ENCODE peak calls at places on chromosomes 13 and 19, in seven cellular contexts. One of them, this sample, is unnamed.

GRCh38 chr19:8335343-8336071 is 7.6 kb downstream of the KANK3 start:
- DNase-seq in A673: no peak
- DNase-seq in spleen: peak
- DNase-seq in dorsolateral prefrontal cortex: no peak
- DNase-seq in kidney: no peak
- DNase-seq in Panc1: no peak
- DNase-seq in PC-9: peak
- DNase-seq in this sample: no peak

GRCh38 chr19:49339364-49340068 is 4.3 kb downstream of the CD37 start:
- DNase-seq in A673: peak
- DNase-seq in spleen: peak
- DNase-seq in dorsolateral prefrontal cortex: peak
- DNase-seq in kidney: peak
- DNase-seq in Panc1: no peak
- DNase-seq in PC-9: peak
- DNase-seq in this sample: peak

GRCh38 chr13:102856603-102857002 is 10.8 kb downstream of the ERCC5 start:
- DNase-seq in A673: no peak
- DNase-seq in spleen: no peak
- DNase-seq in dorsolateral prefrontal cortex: no peak
- DNase-seq in kidney: no peak
- DNase-seq in Panc1: no peak
- DNase-seq in PC-9: no peak
- DNase-seq in this sample: no peak

GRCh38 chr13:114248011-114248410 is 13.3 kb downstream of the CDC16 start:
- DNase-seq in A673: no peak
- DNase-seq in spleen: no peak
- DNase-seq in dorsolateral prefrontal cortex: no peak
- DNase-seq in kidney: no peak
- DNase-seq in Panc1: no peak
- DNase-seq in PC-9: no peak
- DNase-seq in this sample: no peak

GRCh38 chr13:32415019-32415418 is 12.9 kb downstream of the N4BP2L1 start:
- DNase-seq in A673: peak
- DNase-seq in spleen: no peak
- DNase-seq in dorsolateral prefrontal cortex: no peak
- DNase-seq in kidney: no peak
- DNase-seq in Panc1: no peak
- DNase-seq in PC-9: no peak
- DNase-seq in this sample: no peak

GRCh38 chr13:37640499-37640898 is 41.9 kb upstream of the POSTN start:
- DNase-seq in A673: peak
- DNase-seq in spleen: no peak
- DNase-seq in dorsolateral prefrontal cortex: no peak
- DNase-seq in kidney: no peak
- DNase-seq in Panc1: peak
- DNase-seq in PC-9: peak
- DNase-seq in this sample: no peak

GRCh38 chr13:39767791-39768564 is 112.5 kb downstream of the COG6 start:
- DNase-seq in A673: peak
- DNase-seq in spleen: no peak
- DNase-seq in dorsolateral prefrontal cortex: no peak
- DNase-seq in kidney: no peak
- DNase-seq in Panc1: no peak
- DNase-seq in PC-9: no peak
- DNase-seq in this sample: no peak

GRCh38 chr13:36031490-36031889 is 99.7 kb downstream of the DCLK1 start:
- DNase-seq in A673: peak
- DNase-seq in spleen: no peak
- DNase-seq in dorsolateral prefrontal cortex: no peak
- DNase-seq in kidney: no peak
- DNase-seq in Panc1: no peak
- DNase-seq in PC-9: no peak
- DNase-seq in this sample: no peak

GRCh38 chr13:48446454-48446853 is 33.5 kb upstream of the LPAR6 start:
- DNase-seq in A673: peak
- DNase-seq in spleen: no peak
- DNase-seq in dorsolateral prefrontal cortex: no peak
- DNase-seq in kidney: no peak
- DNase-seq in Panc1: no peak
- DNase-seq in PC-9: no peak
- DNase-seq in this sample: no peak

GRCh38 chr19:5333581-5334365 is 6.8 kb downstream of the PTPRS start:
- DNase-seq in A673: no peak
- DNase-seq in spleen: no peak
- DNase-seq in dorsolateral prefrontal cortex: no peak
- DNase-seq in kidney: no peak
- DNase-seq in Panc1: no peak
- DNase-seq in PC-9: no peak
- DNase-seq in this sample: no peak

GRCh38 chr19:4538601-4538954 is 1.3 kb downstream of the LRG1 start:
- DNase-seq in A673: no peak
- DNase-seq in spleen: peak
- DNase-seq in dorsolateral prefrontal cortex: no peak
- DNase-seq in kidney: no peak
- DNase-seq in Panc1: no peak
- DNase-seq in PC-9: no peak
- DNase-seq in this sample: no peak

GRCh38 chr13:36543671-36544070 is 111.4 kb downstream of the CCNA1 start:
- DNase-seq in A673: peak
- DNase-seq in spleen: no peak
- DNase-seq in dorsolateral prefrontal cortex: no peak
- DNase-seq in kidney: no peak
- DNase-seq in Panc1: no peak
- DNase-seq in PC-9: no peak
- DNase-seq in this sample: no peak

GRCh38 chr19:7856679-7857663 is 17.2 kb downstream of the PRR36 start:
- DNase-seq in A673: no peak
- DNase-seq in spleen: no peak
- DNase-seq in dorsolateral prefrontal cortex: no peak
- DNase-seq in kidney: no peak
- DNase-seq in Panc1: no peak
- DNase-seq in PC-9: no peak
- DNase-seq in this sample: no peak

GRCh38 chr19:12464769-12465725 is 19.6 kb downstream of the ZNF709 start:
- DNase-seq in A673: no peak
- DNase-seq in spleen: no peak
- DNase-seq in dorsolateral prefrontal cortex: no peak
- DNase-seq in kidney: no peak
- DNase-seq in Panc1: no peak
- DNase-seq in PC-9: no peak
- DNase-seq in this sample: no peak

GRCh38 chr19:6372594-6373095 is at the start of gene ALKBH7:
- DNase-seq in A673: peak
- DNase-seq in spleen: peak
- DNase-seq in dorsolateral prefrontal cortex: peak
- DNase-seq in kidney: peak
- DNase-seq in Panc1: peak
- DNase-seq in PC-9: peak
- DNase-seq in this sample: peak
- TF ChIP-seq CTCF in A673: no peak
- TF ChIP-seq CTCF in spleen: no peak
- TF ChIP-seq CTCF in dorsolateral prefrontal cortex: no peak
- TF ChIP-seq CTCF in kidney: no peak
- TF ChIP-seq CTCF in Panc1: no peak
- TF ChIP-seq CTCF in PC-9: no peak
- TF ChIP-seq CTCF in this sample: no peak

DNA sequence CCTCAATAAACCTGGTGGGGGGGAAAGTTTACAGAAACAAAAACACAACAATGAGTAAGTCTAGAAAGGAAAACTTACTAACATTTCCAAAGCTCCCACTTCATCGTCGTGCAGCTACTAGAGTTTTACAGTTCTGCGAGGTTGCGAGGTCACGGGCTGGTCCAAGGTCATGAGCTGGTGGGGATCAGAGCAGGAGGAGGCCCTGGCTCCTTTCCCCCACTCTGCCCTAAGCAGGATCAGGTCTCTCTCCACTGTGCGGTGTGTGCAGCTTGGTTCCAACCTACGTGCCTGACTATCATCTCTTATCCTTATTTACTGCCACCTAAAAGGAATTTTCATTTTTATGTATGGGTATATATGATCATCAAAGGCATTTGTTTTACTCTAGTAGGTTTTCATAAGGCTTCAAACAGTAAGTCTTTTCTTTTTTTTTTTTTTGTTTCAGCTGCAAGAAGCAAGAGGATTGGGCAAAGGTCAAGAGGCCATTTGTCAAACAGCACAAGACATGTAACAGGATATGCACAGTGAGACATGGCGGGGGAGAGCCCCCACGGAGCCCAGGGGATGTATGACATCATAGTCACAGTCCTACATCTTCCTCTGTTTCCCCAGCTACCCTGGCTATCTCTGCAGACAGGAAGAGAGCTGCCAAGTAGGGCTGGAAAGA is 76.6 kb upstream of the POMP start:
- DNase-seq in A673: peak
- DNase-seq in spleen: no peak
- DNase-seq in dorsolateral prefrontal cortex: no peak
- DNase-seq in kidney: no peak
- DNase-seq in Panc1: no peak
- DNase-seq in PC-9: no peak
- DNase-seq in this sample: no peak
- TF ChIP-seq CTCF in A673: no peak
- TF ChIP-seq CTCF in spleen: no peak
- TF ChIP-seq CTCF in dorsolateral prefrontal cortex: no peak
- TF ChIP-seq CTCF in kidney: no peak
- TF ChIP-seq CTCF in Panc1: no peak
- TF ChIP-seq CTCF in PC-9: no peak
- TF ChIP-seq CTCF in this sample: no peak

DNA sequence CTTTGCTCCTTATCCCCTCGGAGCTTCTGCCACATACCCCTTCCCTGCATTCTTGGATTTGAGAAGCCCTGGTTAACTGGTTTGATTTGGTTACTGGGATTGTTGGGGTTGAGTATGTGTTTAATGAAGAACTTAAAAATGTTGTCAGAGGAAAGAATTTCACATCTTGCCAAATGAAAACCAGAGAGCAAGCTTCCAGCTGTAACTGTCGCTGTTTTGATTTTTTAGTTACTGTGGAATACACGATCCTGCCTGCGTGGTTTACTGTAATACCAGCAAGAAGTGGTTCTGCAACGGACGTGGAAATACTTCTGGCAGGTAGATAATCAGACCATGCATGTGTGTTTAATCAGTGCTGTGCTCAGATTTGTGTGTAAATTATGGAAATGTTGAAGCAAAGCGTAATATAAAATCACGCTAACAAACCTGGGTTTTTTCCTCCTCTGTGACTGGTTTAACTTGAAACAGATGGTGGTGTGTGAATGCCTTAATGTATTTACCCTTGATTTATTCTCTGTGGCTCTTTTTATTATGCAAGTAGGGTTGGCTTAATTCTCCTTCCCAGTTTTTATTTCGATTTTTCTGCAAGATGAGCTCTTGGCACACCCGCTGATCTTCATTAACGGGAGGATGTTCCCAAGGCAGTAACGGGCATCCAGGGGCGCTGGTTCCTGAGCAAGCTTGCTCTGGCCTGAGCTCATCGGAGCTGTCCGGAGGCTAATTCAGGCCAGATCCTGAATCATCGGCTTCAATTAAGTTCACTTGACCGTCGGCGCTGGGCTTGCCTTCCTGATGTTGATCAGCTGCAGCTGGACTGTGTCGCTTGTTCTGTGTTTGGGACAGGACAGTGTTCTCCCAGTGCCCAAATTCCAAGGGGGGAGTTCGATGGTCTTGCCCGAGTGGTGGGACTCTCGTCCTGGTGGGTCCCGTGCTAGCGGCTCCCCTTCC is 16.0 kb downstream of the UPF1 start:
- DNase-seq in A673: peak
- DNase-seq in spleen: peak
- DNase-seq in dorsolateral prefrontal cortex: no peak
- DNase-seq in kidney: peak
- DNase-seq in Panc1: no peak
- DNase-seq in PC-9: no peak
- DNase-seq in this sample: no peak
- TF ChIP-seq CTCF in A673: no peak
- TF ChIP-seq CTCF in spleen: peak
- TF ChIP-seq CTCF in dorsolateral prefrontal cortex: no peak
- TF ChIP-seq CTCF in kidney: no peak
- TF ChIP-seq CTCF in Panc1: peak
- TF ChIP-seq CTCF in PC-9: peak
- TF ChIP-seq CTCF in this sample: no peak

GRCh38 chr13:51249254-51249653 is 27.1 kb downstream of the FAM124A start:
- DNase-seq in A673: no peak
- DNase-seq in spleen: no peak
- DNase-seq in dorsolateral prefrontal cortex: no peak
- DNase-seq in kidney: no peak
- DNase-seq in Panc1: no peak
- DNase-seq in PC-9: no peak
- DNase-seq in this sample: no peak

GRCh38 chr13:51246411-51247298 is 24.5 kb downstream of the FAM124A start:
- DNase-seq in A673: no peak
- DNase-seq in spleen: no peak
- DNase-seq in dorsolateral prefrontal cortex: peak
- DNase-seq in kidney: peak
- DNase-seq in Panc1: no peak
- DNase-seq in PC-9: no peak
- DNase-seq in this sample: no peak

GRCh38 chr13:51252954-51253531 is 30.8 kb downstream of the FAM124A start:
- DNase-seq in A673: no peak
- DNase-seq in spleen: no peak
- DNase-seq in dorsolateral prefrontal cortex: no peak
- DNase-seq in kidney: no peak
- DNase-seq in Panc1: no peak
- DNase-seq in PC-9: no peak
- DNase-seq in this sample: no peak

GRCh38 chr13:51251480-51251879 is 29.3 kb downstream of the FAM124A start:
- DNase-seq in A673: no peak
- DNase-seq in spleen: no peak
- DNase-seq in dorsolateral prefrontal cortex: no peak
- DNase-seq in kidney: no peak
- DNase-seq in Panc1: no peak
- DNase-seq in PC-9: no peak
- DNase-seq in this sample: no peak

DNA sequence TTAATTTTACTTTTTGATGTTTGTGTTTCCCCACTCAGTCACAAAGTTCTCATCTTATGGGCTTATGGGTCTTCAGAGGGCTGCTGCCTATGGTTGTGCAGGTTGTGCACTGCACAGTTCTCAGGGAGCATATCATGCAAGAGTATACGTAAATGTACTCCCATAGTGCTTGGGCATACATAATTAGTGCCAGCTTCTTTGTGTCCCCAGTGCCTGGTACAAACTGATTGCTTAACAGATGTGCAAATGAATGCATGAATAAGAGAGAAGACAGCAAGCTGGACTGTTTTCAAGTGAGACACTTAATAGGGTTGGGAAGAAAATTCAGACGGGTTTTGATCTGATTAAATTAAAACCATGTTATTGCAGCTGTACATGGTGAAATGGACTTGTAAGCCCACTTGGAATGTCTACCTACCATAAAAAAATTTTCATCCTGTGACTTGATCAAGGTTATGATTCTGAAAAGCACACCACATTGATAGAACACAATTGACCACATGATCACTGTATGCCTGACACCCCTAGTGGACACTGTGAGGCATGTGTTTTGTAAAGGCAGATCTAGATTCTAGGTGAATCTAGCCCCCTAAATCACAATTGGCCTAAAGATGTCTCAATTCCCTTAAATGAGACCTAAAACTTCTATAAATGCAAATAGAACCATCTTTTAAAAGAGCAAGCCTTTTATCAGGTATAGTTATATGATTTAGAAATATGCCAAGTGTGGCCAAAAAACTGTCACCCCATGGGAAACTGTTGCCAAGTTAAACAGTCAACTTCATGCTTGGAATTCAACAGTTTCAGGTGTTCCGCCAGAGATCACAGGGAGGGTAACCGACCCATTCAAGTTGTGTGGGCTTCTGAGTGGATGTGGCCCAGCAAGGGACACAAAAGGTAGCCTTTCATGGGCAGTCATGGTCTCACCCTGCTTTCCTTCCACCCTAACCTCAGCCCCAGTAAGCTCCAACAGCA is 27.9 kb downstream of the FAM124A start:
- DNase-seq in A673: no peak
- DNase-seq in spleen: no peak
- DNase-seq in dorsolateral prefrontal cortex: no peak
- DNase-seq in kidney: no peak
- DNase-seq in Panc1: no peak
- DNase-seq in PC-9: no peak
- DNase-seq in this sample: no peak
- TF ChIP-seq CTCF in A673: peak
- TF ChIP-seq CTCF in spleen: peak
- TF ChIP-seq CTCF in dorsolateral prefrontal cortex: no peak
- TF ChIP-seq CTCF in kidney: peak
- TF ChIP-seq CTCF in Panc1: peak
- TF ChIP-seq CTCF in PC-9: peak
- TF ChIP-seq CTCF in this sample: no peak

This sample was measured in breast epithelium.